ENCODE peak calls at places on chromosomes 3 and 15, in eight cellular contexts. One of them, this sample, is unnamed. For H3K36me3, the result is how much of the 10 kb centered on the place peaks cover.

GRCh38 chr3:18410205-18410604 is 14.9 kb downstream of the SATB1 start:
- DNase-seq in left lung: no peak
- DNase-seq in fibroblast of lung: no peak
- DNase-seq in tibial nerve: no peak
- DNase-seq in aorta: no peak
- DNase-seq in CD4-positive, alpha-beta memory T cell: no peak
- DNase-seq in SK-N-MC: no peak
- DNase-seq in psoas muscle: no peak
- DNase-seq in this sample: no peak

GRCh38 chr3:147311716-147312115 is 94.6 kb downstream of the ZIC4 start:
- DNase-seq in tibial nerve: no peak
- DNase-seq in aorta: no peak
- DNase-seq in SK-N-MC: no peak
- DNase-seq in psoas muscle: no peak
- DNase-seq in CD4-positive, alpha-beta memory T cell: no peak
- DNase-seq in fibroblast of lung: no peak
- DNase-seq in left lung: no peak
- DNase-seq in this sample: no peak

GRCh38 chr3:186477876-186478275 is 66.3 kb downstream of the CRYGS start:
- DNase-seq in aorta: no peak
- DNase-seq in SK-N-MC: no peak
- DNase-seq in left lung: no peak
- DNase-seq in fibroblast of lung: no peak
- DNase-seq in CD4-positive, alpha-beta memory T cell: no peak
- DNase-seq in tibial nerve: no peak
- DNase-seq in psoas muscle: no peak
- DNase-seq in this sample: no peak

GRCh38 chr3:5217824-5218595 is 30.5 kb downstream of the EDEM1 start:
- DNase-seq in SK-N-MC: no peak
- DNase-seq in fibroblast of lung: peak
- DNase-seq in psoas muscle: no peak
- DNase-seq in CD4-positive, alpha-beta memory T cell: no peak
- DNase-seq in aorta: no peak
- DNase-seq in left lung: no peak
- DNase-seq in tibial nerve: no peak
- DNase-seq in this sample: no peak

GRCh38 chr15:66937588-66937987 is 127.8 kb upstream of the SMAD3 start:
- DNase-seq in fibroblast of lung: no peak
- DNase-seq in aorta: no peak
- DNase-seq in psoas muscle: no peak
- DNase-seq in tibial nerve: no peak
- DNase-seq in SK-N-MC: no peak
- DNase-seq in left lung: no peak
- DNase-seq in CD4-positive, alpha-beta memory T cell: no peak
- DNase-seq in this sample: peak

GRCh38 chr3:32434206-32434605 is 42.6 kb downstream of the CMTM7 start:
- DNase-seq in left lung: no peak
- DNase-seq in CD4-positive, alpha-beta memory T cell: no peak
- DNase-seq in tibial nerve: no peak
- DNase-seq in psoas muscle: no peak
- DNase-seq in fibroblast of lung: no peak
- DNase-seq in SK-N-MC: no peak
- DNase-seq in aorta: no peak
- DNase-seq in this sample: no peak

GRCh38 chr15:60507596-60508424 is 28.9 kb upstream of the ICE2 start:
- DNase-seq in SK-N-MC: peak
- DNase-seq in tibial nerve: peak
- DNase-seq in psoas muscle: no peak
- DNase-seq in left lung: no peak
- DNase-seq in CD4-positive, alpha-beta memory T cell: peak
- DNase-seq in fibroblast of lung: peak
- DNase-seq in aorta: no peak
- DNase-seq in this sample: no peak

GRCh38 chr15:68326711-68327412 is 49.3 kb downstream of the FEM1B start:
- DNase-seq in CD4-positive, alpha-beta memory T cell: no peak
- DNase-seq in aorta: no peak
- DNase-seq in fibroblast of lung: no peak
- DNase-seq in SK-N-MC: no peak
- DNase-seq in left lung: no peak
- DNase-seq in psoas muscle: no peak
- DNase-seq in tibial nerve: no peak
- DNase-seq in this sample: no peak

GRCh38 chr3:197599089-197599765 is 43.5 kb upstream of the BDH1 start:
- DNase-seq in tibial nerve: peak
- DNase-seq in left lung: no peak
- DNase-seq in aorta: peak
- DNase-seq in SK-N-MC: peak
- DNase-seq in fibroblast of lung: peak
- DNase-seq in psoas muscle: peak
- DNase-seq in CD4-positive, alpha-beta memory T cell: peak
- DNase-seq in this sample: peak

GRCh38 chr15:29401644-29402043 is 132.0 kb upstream of the NSMCE3 start:
- DNase-seq in CD4-positive, alpha-beta memory T cell: no peak
- DNase-seq in aorta: no peak
- DNase-seq in tibial nerve: no peak
- DNase-seq in psoas muscle: no peak
- DNase-seq in SK-N-MC: no peak
- DNase-seq in left lung: no peak
- DNase-seq in fibroblast of lung: no peak
- DNase-seq in this sample: no peak

GRCh38 chr3:42544492-42545283 is 37.1 kb downstream of the SEC22C start:
- DNase-seq in fibroblast of lung: no peak
- DNase-seq in tibial nerve: peak
- DNase-seq in psoas muscle: no peak
- DNase-seq in SK-N-MC: no peak
- DNase-seq in CD4-positive, alpha-beta memory T cell: no peak
- DNase-seq in left lung: no peak
- DNase-seq in aorta: no peak
- DNase-seq in this sample: no peak

GRCh38 chr3:120637836-120638559 is 41.9 kb downstream of the NDUFB4 start:
- DNase-seq in SK-N-MC: no peak
- DNase-seq in left lung: no peak
- DNase-seq in fibroblast of lung: peak
- DNase-seq in aorta: no peak
- DNase-seq in tibial nerve: no peak
- DNase-seq in CD4-positive, alpha-beta memory T cell: no peak
- DNase-seq in psoas muscle: no peak
- DNase-seq in this sample: no peak

GRCh38 chr15:36775209-36775608 is 195.8 kb downstream of the CDIN1 start:
- DNase-seq in fibroblast of lung: no peak
- DNase-seq in SK-N-MC: no peak
- DNase-seq in left lung: no peak
- DNase-seq in tibial nerve: no peak
- DNase-seq in aorta: no peak
- DNase-seq in CD4-positive, alpha-beta memory T cell: no peak
- DNase-seq in psoas muscle: no peak
- DNase-seq in this sample: no peak

GRCh38 chr3:52536112-52536368 is 365 bp upstream of the UQCC5 start:
- DNase-seq in left lung: no peak
- DNase-seq in psoas muscle: no peak
- DNase-seq in fibroblast of lung: no peak
- DNase-seq in aorta: no peak
- DNase-seq in CD4-positive, alpha-beta memory T cell: no peak
- DNase-seq in SK-N-MC: no peak
- DNase-seq in tibial nerve: no peak
- DNase-seq in this sample: no peak

GRCh38 chr3:183484676-183485075 is 56.3 kb upstream of the MCF2L2 start:
- DNase-seq in aorta: no peak
- DNase-seq in left lung: no peak
- DNase-seq in fibroblast of lung: no peak
- DNase-seq in tibial nerve: no peak
- DNase-seq in psoas muscle: no peak
- DNase-seq in SK-N-MC: no peak
- DNase-seq in CD4-positive, alpha-beta memory T cell: no peak
- DNase-seq in this sample: no peak

GRCh38 chr3:108099203-108099602 is 8.4 kb upstream of the CD47 start:
- DNase-seq in SK-N-MC: no peak
- DNase-seq in aorta: no peak
- DNase-seq in left lung: no peak
- DNase-seq in CD4-positive, alpha-beta memory T cell: no peak
- DNase-seq in psoas muscle: no peak
- DNase-seq in fibroblast of lung: no peak
- DNase-seq in tibial nerve: no peak
- DNase-seq in this sample: no peak

GRCh38 chr15:45228931-45229330 is 23.1 kb upstream of the SLC28A2 start:
- DNase-seq in psoas muscle: peak
- DNase-seq in fibroblast of lung: no peak
- DNase-seq in left lung: no peak
- DNase-seq in tibial nerve: no peak
- DNase-seq in aorta: no peak
- DNase-seq in SK-N-MC: no peak
- DNase-seq in CD4-positive, alpha-beta memory T cell: no peak
- DNase-seq in this sample: no peak

GRCh38 chr15:60784855-60785254 is 305.9 kb upstream of the ICE2 start:
- DNase-seq in aorta: no peak
- DNase-seq in CD4-positive, alpha-beta memory T cell: no peak
- DNase-seq in fibroblast of lung: no peak
- DNase-seq in left lung: no peak
- DNase-seq in tibial nerve: no peak
- DNase-seq in psoas muscle: no peak
- DNase-seq in SK-N-MC: no peak
- DNase-seq in this sample: no peak

GRCh38 chr15:63188247-63188936 is 1.0 kb upstream of the RAB8B start:
- DNase-seq in SK-N-MC: no peak
- DNase-seq in aorta: no peak
- DNase-seq in fibroblast of lung: no peak
- DNase-seq in left lung: no peak
- DNase-seq in CD4-positive, alpha-beta memory T cell: no peak
- DNase-seq in psoas muscle: no peak
- DNase-seq in tibial nerve: no peak
- DNase-seq in this sample: no peak

GRCh38 chr15:80182611-80183210 is 29.9 kb downstream of the FAH start:
- DNase-seq in aorta: peak
- DNase-seq in tibial nerve: no peak
- DNase-seq in CD4-positive, alpha-beta memory T cell: no peak
- DNase-seq in psoas muscle: peak
- DNase-seq in SK-N-MC: no peak
- DNase-seq in left lung: no peak
- DNase-seq in fibroblast of lung: peak
- DNase-seq in this sample: no peak

GRCh38 chr15:40006003-40006402 is 33.0 kb downstream of the SRP14 start:
- DNase-seq in tibial nerve: no peak
- DNase-seq in fibroblast of lung: peak
- DNase-seq in left lung: no peak
- DNase-seq in aorta: no peak
- DNase-seq in SK-N-MC: no peak
- DNase-seq in psoas muscle: no peak
- DNase-seq in CD4-positive, alpha-beta memory T cell: no peak
- DNase-seq in this sample: no peak

GRCh38 chr3:65342084-65342683 is 654.4 kb upstream of the ADAMTS9 start:
- DNase-seq in tibial nerve: no peak
- DNase-seq in CD4-positive, alpha-beta memory T cell: no peak
- DNase-seq in aorta: no peak
- DNase-seq in fibroblast of lung: peak
- DNase-seq in left lung: peak
- DNase-seq in SK-N-MC: no peak
- DNase-seq in psoas muscle: no peak
- DNase-seq in this sample: no peak

GRCh38 chr15:69061414-69061842 is 46.9 kb downstream of the NOX5 start:
- DNase-seq in left lung: no peak
- DNase-seq in psoas muscle: no peak
- DNase-seq in SK-N-MC: peak
- DNase-seq in fibroblast of lung: no peak
- DNase-seq in CD4-positive, alpha-beta memory T cell: no peak
- DNase-seq in aorta: no peak
- DNase-seq in tibial nerve: no peak
- DNase-seq in this sample: no peak

DNA sequence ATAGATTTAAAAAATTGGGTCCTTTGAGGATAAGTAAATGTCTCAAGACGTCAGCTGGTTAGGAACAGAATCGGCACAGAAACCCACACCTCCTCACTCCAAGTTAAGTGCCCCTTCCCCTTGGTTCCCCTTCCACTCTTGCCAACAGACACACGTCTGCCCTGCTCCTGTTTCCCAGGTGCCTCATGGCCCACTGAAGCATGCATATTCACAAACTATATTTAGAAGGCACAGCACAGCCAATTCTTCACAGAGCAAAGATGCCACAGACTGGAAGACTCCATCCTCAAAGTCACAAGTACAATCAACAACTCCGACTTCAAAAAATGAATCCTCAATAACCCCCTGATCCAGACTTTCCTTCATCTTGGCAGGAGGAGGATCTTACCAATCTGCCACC is 295.4 kb upstream of the NR2F2 start:
- DNase-seq in CD4-positive, alpha-beta memory T cell: no peak
- DNase-seq in left lung: no peak
- DNase-seq in aorta: no peak
- DNase-seq in SK-N-MC: no peak
- DNase-seq in tibial nerve: no peak
- DNase-seq in psoas muscle: no peak
- DNase-seq in fibroblast of lung: no peak
- DNase-seq in this sample: no peak
- H3K36me3 ChIP-seq in CD4-positive, alpha-beta memory T cell: under half
- H3K36me3 ChIP-seq in left lung: under half
- H3K36me3 ChIP-seq in aorta: under half
- H3K36me3 ChIP-seq in SK-N-MC: under half
- H3K36me3 ChIP-seq in tibial nerve: under half
- H3K36me3 ChIP-seq in psoas muscle: under half
- H3K36me3 ChIP-seq in fibroblast of lung: under half
- H3K36me3 ChIP-seq in this sample: under half

GRCh38 chr3:130609166-130609574 is 92.2 kb downstream of the COL6A6 start:
- DNase-seq in fibroblast of lung: no peak
- DNase-seq in psoas muscle: peak
- DNase-seq in left lung: no peak
- DNase-seq in tibial nerve: peak
- DNase-seq in SK-N-MC: no peak
- DNase-seq in CD4-positive, alpha-beta memory T cell: no peak
- DNase-seq in aorta: peak
- DNase-seq in this sample: peak
- H3K27ac ChIP-seq in fibroblast of lung: no peak
- H3K27ac ChIP-seq in psoas muscle: no peak
- H3K27ac ChIP-seq in left lung: no peak
- H3K27ac ChIP-seq in tibial nerve: no peak
- H3K27ac ChIP-seq in SK-N-MC: no peak
- H3K27ac ChIP-seq in CD4-positive, alpha-beta memory T cell: no peak
- H3K27ac ChIP-seq in aorta: no peak
- H3K27ac ChIP-seq in this sample: no peak

GRCh38 chr3:47634996-47635395 is 56.3 kb upstream of the CSPG5 start:
- DNase-seq in psoas muscle: no peak
- DNase-seq in CD4-positive, alpha-beta memory T cell: no peak
- DNase-seq in SK-N-MC: no peak
- DNase-seq in left lung: no peak
- DNase-seq in fibroblast of lung: no peak
- DNase-seq in tibial nerve: no peak
- DNase-seq in aorta: no peak
- DNase-seq in this sample: no peak
- H3K36me3 ChIP-seq in psoas muscle: half or more
- H3K36me3 ChIP-seq in CD4-positive, alpha-beta memory T cell: half or more
- H3K36me3 ChIP-seq in SK-N-MC: half or more
- H3K36me3 ChIP-seq in left lung: under half
- H3K36me3 ChIP-seq in fibroblast of lung: under half
- H3K36me3 ChIP-seq in tibial nerve: under half
- H3K36me3 ChIP-seq in aorta: under half
- H3K36me3 ChIP-seq in this sample: half or more

GRCh38 chr3:190513409-190514162 is at the start of gene IL1RAP:
- DNase-seq in CD4-positive, alpha-beta memory T cell: peak
- DNase-seq in aorta: peak
- DNase-seq in fibroblast of lung: peak
- DNase-seq in SK-N-MC: peak
- DNase-seq in psoas muscle: peak
- DNase-seq in tibial nerve: peak
- DNase-seq in left lung: peak
- DNase-seq in this sample: peak
- H3K27ac ChIP-seq in CD4-positive, alpha-beta memory T cell: peak
- H3K27ac ChIP-seq in aorta: peak
- H3K27ac ChIP-seq in fibroblast of lung: peak
- H3K27ac ChIP-seq in SK-N-MC: peak
- H3K27ac ChIP-seq in psoas muscle: peak
- H3K27ac ChIP-seq in tibial nerve: peak
- H3K27ac ChIP-seq in left lung: peak
- H3K27ac ChIP-seq in this sample: peak